ENCODE peak calls at places on chromosomes 6 and 20, in eight cellular contexts. R is aorta; A is SW 1271; P is uterus; O is left cardiac atrium; J is nucleus accumbens; K is activated CD8-positive, alpha-beta memory T cell treated with anti-CD3 and anti-CD28 coated beads, Interleukin-2, amount 10 ng/mL, durations not matched to agents 7 days and 5 days; L is DND-41. E is an unnamed sample.

GRCh38 chr6:31092769-31093505 is 19.4 kb downstream of the C6orf15 start:
- DNase-seq in O (no peak), J (no peak), A (no peak), K (no peak), L (no peak), P (no peak), R (no peak), E (no peak)

GRCh38 chr6:4059115-4059777 is 19.7 kb downstream of the FAM217A start:
- DNase-seq in L (peak), R (no peak), P (no peak), O (no peak), K (peak), A (peak), J (no peak), E (no peak)

GRCh38 chr20:7490288-7490687 is 450.0 kb downstream of the HAO1 start:
- DNase-seq in O (no peak), R (no peak), J (no peak), A (no peak), K (no peak), L (no peak), P (no peak), E (no peak)

GRCh38 chr6:2237001-2237400 is 8.4 kb downstream of the GMDS start:
- DNase-seq in A (no peak), L (no peak), P (no peak), K (no peak), J (no peak), O (no peak), R (no peak), E (no peak)

GRCh38 chr20:62516345-62516744 is 40.5 kb upstream of the GATA5 start:
- DNase-seq in J (no peak), L (no peak), R (no peak), A (no peak), P (no peak), K (no peak), O (no peak), E (no peak)

GRCh38 chr20:57451759-57452661 is 60.8 kb downstream of the RBM38 start:
- DNase-seq in P (no peak), A (no peak), O (no peak), L (no peak), K (peak), J (no peak), R (no peak), E (no peak)

GRCh38 chr6:9825526-9825925 is 589.3 kb downstream of the TFAP2A start:
- DNase-seq in K (no peak), R (no peak), L (no peak), J (no peak), O (no peak), P (no peak), A (no peak), E (no peak)

GRCh38 chr6:112222111-112222726 is 32.1 kb downstream of the LAMA4 start:
- DNase-seq in R (no peak), A (no peak), J (no peak), L (no peak), P (no peak), O (no peak), K (no peak), E (no peak)

GRCh38 chr6:125985522-125985921 is 818 bp upstream of the TRMT11 start:
- DNase-seq in J (no peak), P (no peak), K (no peak), A (no peak), R (no peak), L (no peak), O (no peak), E (no peak)

GRCh38 chr20:8399963-8400362 is 267.9 kb downstream of the PLCB1 start:
- DNase-seq in R (no peak), O (no peak), P (no peak), J (no peak), A (no peak), L (peak), K (no peak), E (no peak)

GRCh38 chr6:32153835-32154513 is at the start of gene PPT2:
- DNase-seq in O (peak), A (peak), L (peak), J (peak), R (peak), P (peak), K (peak), E (peak)

GRCh38 chr6:32622545-32623401 is 14.4 kb upstream of the HLA-DQA1 start:
- DNase-seq in O (no peak), L (peak), A (no peak), P (no peak), R (no peak), J (no peak), K (peak), E (no peak)

GRCh38 chr6:45388328-45388727 is 10.6 kb upstream of the SUPT3H start:
- DNase-seq in A (no peak), R (no peak), P (no peak), L (no peak), K (no peak), O (no peak), J (no peak), E (no peak)

GRCh38 chr6:158799051-158799792 is 19.9 kb downstream of the EZR start:
- DNase-seq in A (no peak), J (no peak), O (no peak), P (peak), R (no peak), K (peak), L (no peak), E (no peak)

GRCh38 chr6:23218751-23219150 is 649.4 kb downstream of the HDGFL1 start:
- DNase-seq in K (no peak), L (no peak), R (no peak), O (no peak), P (no peak), J (peak), A (no peak), E (no peak)

GRCh38 chr6:115120394-115120793 is 777.6 kb upstream of the HS3ST5 start:
- DNase-seq in K (no peak), A (no peak), R (no peak), P (no peak), O (no peak), J (no peak), L (no peak), E (no peak)

E was measured in chondrocyte.